ENCODE peak calls at places on chromosomes 1 and 21, in eight cellular contexts. J, T, B, A, E, V, Z and S are unnamed samples.
A peak's percentile ranks its signal among the peaks of the same experiment; 100 is the strongest.

GRCh38 chr1:216820345-216820744 is 97.1 kb upstream of the ESRRG start:
- DNase-seq in J (no peak), T (no peak), B (peak; percentile 41), A (no peak), E (no peak), V (no peak), Z (no peak), S (no peak)

GRCh38 chr1:98049370-98050115 is 128.7 kb upstream of the DPYD start:
- DNase-seq in J (peak; percentile 59), T (no peak), B (no peak), A (no peak), E (no peak), V (no peak), Z (peak; percentile 44), S (no peak)

GRCh38 chr1:2556277-2557145 is at the start of gene TNFRSF14:
- DNase-seq in J (peak; percentile 77), T (no peak), B (peak; percentile 87), A (peak; percentile 89), E (no peak), V (no peak), Z (peak; percentile 87), S (no peak)

GRCh38 chr1:236837115-236837514 is 42.0 kb downstream of the MTR start:
- DNase-seq in J (no peak), T (no peak), B (no peak), A (no peak), E (no peak), V (no peak), Z (no peak), S (no peak)

GRCh38 chr1:228650141-228650540 is 85.1 kb upstream of the RHOU start:
- DNase-seq in J (no peak), T (no peak), B (no peak), A (no peak), E (no peak), V (no peak), Z (no peak), S (no peak)

GRCh38 chr21:44333701-44334636 is 5.2 kb downstream of the CFAP410 start:
- DNase-seq in J (no peak), T (no peak), B (no peak), A (no peak), E (no peak), V (no peak), Z (no peak), S (no peak)

GRCh38 chr1:186658999-186659398 is 21.2 kb downstream of the PTGS2 start:
- DNase-seq in J (no peak), T (no peak), B (no peak), A (no peak), E (no peak), V (no peak), Z (no peak), S (no peak)

GRCh38 chr1:41631971-41632370 is 147.5 kb upstream of the EDN2 start:
- DNase-seq in J (peak; percentile 88), T (no peak), B (no peak), A (no peak), E (no peak), V (no peak), Z (no peak), S (no peak)

GRCh38 chr21:26941436-26941835 is 25.5 kb downstream of the ADAMTS5 start:
- DNase-seq in J (peak; percentile 77), T (no peak), B (no peak), A (no peak), E (no peak), V (no peak), Z (no peak), S (no peak)

GRCh38 chr1:212630159-212630900 is 21.8 kb downstream of the ATF3 start:
- DNase-seq in J (peak; percentile 85), T (no peak), B (peak; percentile 64), A (peak; percentile 81), E (peak; percentile 75), V (no peak), Z (no peak), S (no peak)